ENCODE peak calls at places on chromosomes 12 and 14, in four cellular contexts. W is IMR-90, H is A549, S is HepG2. X is an unnamed sample.

GRCh38 chr12:115413626-115414025 is 729.7 kb upstream of the TBX3 start:
- DNase-seq in H (no peak), S (no peak), W (no peak), X (no peak)

GRCh38 chr12:116040412-116040811 is 237.1 kb downstream of the MED13L start:
- DNase-seq in S (no peak), H (no peak), W (peak; percentile 60), X (no peak)

GRCh38 chr12:132723764-132724140 is 13.1 kb downstream of the PGAM5 start:
- DNase-seq in S (no peak), W (peak; percentile 44), H (no peak), X (no peak)

GRCh38 chr12:122909442-122910288 is 13.7 kb upstream of the VPS37B start:
- DNase-seq in H (no peak), W (no peak), S (no peak), X (no peak)

GRCh38 chr12:106910202-106910601 is 45.5 kb upstream of the TMEM263 start:
- DNase-seq in S (no peak), H (no peak), W (no peak), X (no peak)

GRCh38 chr14:80388980-80389711 is 177.8 kb upstream of the DIO2 start:
- DNase-seq in S (no peak), H (peak; percentile 11), W (peak; percentile 92), X (no peak)

GRCh38 chr14:95151561-95151960 is 5.8 kb downstream of the DICER1 start:
- DNase-seq in W (no peak), H (no peak), S (no peak), X (no peak)

GRCh38 chr12:41903014-41903702 is 241.5 kb downstream of the GXYLT1 start:
- DNase-seq in S (no peak), W (no peak), H (no peak), X (no peak)

GRCh38 chr12:92486443-92487137 is 216.2 kb upstream of the PLEKHG7 start:
- DNase-seq in S (no peak), W (peak; percentile 56), H (no peak), X (no peak)

GRCh38 chr14:24339284-24340151 is at the start of gene RIPK3:
- DNase-seq in S (no peak), H (no peak), W (no peak), X (no peak)

GRCh38 chr12:78210894-78211302 is 380.2 kb downstream of the NAV3 start:
- DNase-seq in W (peak; percentile 81), H (no peak), S (no peak), X (no peak)

GRCh38 chr14:41604793-41605534 is 1.7 kb upstream of the LRFN5 start:
- DNase-seq in H (no peak), S (no peak), W (peak; percentile 86), X (no peak)

GRCh38 chr12:51269174-51270066 is 795 bp downstream of the SMAGP start:
- DNase-seq in S (peak; percentile 54), W (no peak), H (peak; percentile 76), X (no peak)

GRCh38 chr14:73759183-73759713 is 45.1 kb upstream of the PNMA1 start:
- DNase-seq in S (no peak), W (peak; percentile 50), H (no peak), X (peak; percentile 73)

GRCh38 chr12:84619053-84619452 is 293.5 kb downstream of the SLC6A15 start:
- DNase-seq in W (no peak), S (no peak), H (peak; percentile 0), X (no peak)

GRCh38 chr12:124777399-124778372 is 86.0 kb downstream of the SCARB1 start:
- DNase-seq in W (no peak), S (peak; percentile 91), H (no peak), X (no peak)

GRCh38 chr14:105432657-105433056 is 13.0 kb downstream of the MTA1 start:
- DNase-seq in W (no peak), S (no peak), H (no peak), X (no peak)

GRCh38 chr12:83904175-83904574 is 1008.4 kb downstream of the SLC6A15 start:
- DNase-seq in H (no peak), S (no peak), W (no peak), X (no peak)

GRCh38 chr12:51886021-51886710 is 1.7 kb upstream of the ANKRD33 start:
- DNase-seq in H (peak; percentile 55), S (peak; percentile 56), W (peak; percentile 99), X (no peak)

GRCh38 chr14:43316427-43316826 is 1190.7 kb downstream of the FSCB start:
- DNase-seq in W (no peak), H (no peak), S (no peak), X (no peak)

GRCh38 chr12:124026755-124027745 is 54.0 kb downstream of the ZNF664 start:
- DNase-seq in W (peak; percentile 86), S (no peak), H (no peak), X (no peak)

GRCh38 chr12:54680374-54680773 is 32.2 kb upstream of the DCD start:
- DNase-seq in H (peak; percentile 43), S (peak; percentile 19), W (peak; percentile 10), X (peak; percentile 43)

GRCh38 chr14:99724939-99725773 is 41.1 kb downstream of the CYP46A1 start:
- DNase-seq in S (no peak), W (no peak), H (no peak), X (no peak)

GRCh38 chr14:76109087-76109880 is 42.4 kb upstream of the GPATCH2L start:
- DNase-seq in S (no peak), W (no peak), H (no peak), X (no peak)

GRCh38 chr12:10722502-10722904 is 620 bp downstream of the YBX3 start:
- DNase-seq in H (peak; percentile 21), W (peak; percentile 65), S (peak; percentile 19), X (peak; percentile 51)

GRCh38 chr14:42664185-42664584 is 1057.5 kb downstream of the LRFN5 start:
- DNase-seq in H (no peak), W (no peak), S (no peak), X (no peak)

GRCh38 chr14:55577229-55577628 is 2.8 kb upstream of the KTN1 start:
- DNase-seq in H (no peak), S (no peak), W (no peak), X (no peak)

GRCh38 chr12:4505381-4505986 is 33.2 kb upstream of the RAD51AP1 start:
- DNase-seq in S (no peak), H (no peak), W (peak; percentile 60), X (no peak)

DNA sequence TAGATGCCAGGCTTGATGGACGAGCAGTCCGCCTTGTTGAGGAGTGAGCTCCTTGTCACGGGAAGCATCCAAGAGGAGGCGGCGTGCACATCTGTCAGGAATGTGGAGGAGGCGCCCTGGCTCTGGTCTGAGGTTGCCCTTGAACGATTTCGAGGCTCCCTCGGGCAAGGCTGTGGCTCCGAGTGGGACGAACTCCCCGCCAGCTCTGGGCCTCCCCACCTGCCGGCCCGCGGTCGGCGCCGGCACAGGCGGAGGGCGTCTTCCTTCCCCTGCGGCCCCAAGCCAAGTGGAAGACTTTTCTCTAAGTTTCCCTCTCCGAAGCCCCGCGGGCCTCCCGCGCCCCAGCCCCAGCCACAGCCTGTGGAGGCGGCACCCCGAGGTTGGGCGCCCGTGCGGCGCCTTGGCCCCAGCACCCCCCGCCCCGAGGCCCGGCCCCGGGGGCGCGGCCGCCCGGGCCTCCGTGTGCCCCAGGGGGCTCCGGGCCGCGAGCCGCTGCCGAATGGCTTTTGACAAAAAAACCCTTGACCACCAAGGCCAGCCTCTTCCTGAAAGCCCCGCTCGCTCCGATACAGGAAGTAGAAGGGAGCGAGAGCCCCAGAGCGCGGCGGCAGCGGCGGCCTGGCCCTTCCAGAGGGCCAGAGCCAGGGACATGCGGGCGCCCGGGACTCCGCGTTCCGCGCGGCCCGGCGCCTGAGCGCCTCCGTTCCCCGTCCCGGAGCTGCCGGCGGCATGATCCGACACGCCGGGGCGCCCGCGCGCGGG is at the start of gene RIN3:
- DNase-seq in S (peak; percentile 38), W (peak; percentile 65), H (peak; percentile 46), X (no peak)
- TF ChIP-seq MAZ in S (no peak), W (no peak), H (no peak), X (no peak)

GRCh38 chr14:90795744-90796143 is 20.5 kb downstream of the TTC7B start:
- DNase-seq in W (peak; percentile 93), H (no peak), S (no peak), X (no peak)
- TF ChIP-seq MAZ in W (no peak), H (no peak), S (no peak), X (no peak)

DNA sequence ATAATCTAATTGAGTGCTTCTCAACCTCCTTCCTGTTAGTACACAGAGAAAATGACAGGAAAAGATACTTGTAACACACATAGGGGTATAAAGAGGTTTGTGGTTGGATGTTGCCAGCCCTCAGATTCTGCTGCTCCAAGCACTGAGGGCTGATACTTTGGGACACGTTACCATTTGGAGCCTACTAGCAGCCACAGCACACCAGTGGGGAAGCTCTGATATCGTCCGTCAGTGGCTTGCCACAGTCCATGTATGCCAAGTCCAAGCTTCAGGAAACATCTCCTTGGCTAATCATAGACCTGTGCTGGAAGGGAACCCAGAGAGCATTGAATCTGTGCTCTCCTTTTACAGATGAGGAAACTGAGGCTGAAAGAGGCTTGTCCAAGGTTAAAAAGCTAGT is 22.3 kb downstream of the B4GALNT3 start:
- DNase-seq in W (no peak), S (no peak), H (no peak), X (no peak)
- TF ChIP-seq MAZ in W (no peak), S (no peak), H (no peak), X (no peak)

GRCh38 chr12:98594050-98594853 is 766 bp downstream of the SLC25A3 start:
- DNase-seq in S (no peak), W (no peak), H (no peak), X (no peak)
- TF ChIP-seq MAZ in S (peak; percentile 7), W (no peak), H (no peak), X (no peak)

X was measured in K562.